ENCODE peak calls at places on chromosomes 1 and 21, in eight cellular contexts. S is ascending aorta; X is nephron progenitor cell; H is stimulated activated naive CD8-positive, alpha-beta T cell treated with anti-CD3 and anti-CD28 coated beads, Interleukin-15, amount 100 ng/mL, for 72 hours; Z is CD8-positive, alpha-beta T cell; C is IMR-90; A is ecto neural progenitor cell; N is activated T-helper 1 cell treated with anti-CD3 and anti-CD28 coated beads, Interleukin-12 subunit alpha, Interleukin-12 subunit beta, Interleukin-2, Interleukin-4 antibody, amounts not matched to agents 30 ng/mL and 10 ng/mL and 1 ng/mL, durations not matched to agents 14 hours and 24 hours and 36 hours. D is an unnamed sample.

GRCh38 chr1:9539829-9540550 is 725 bp downstream of the SLC25A33 start:
- DNase-seq in C (peak; percentile 21), N (peak; percentile 45), X (peak; percentile 64), A (peak; percentile 80), Z (peak; percentile 28), S (no peak), H (peak; percentile 72), D (no peak)

GRCh38 chr1:28971980-28972771 is 57.8 kb downstream of the EPB41 start:
- DNase-seq in A (no peak), C (peak; percentile 96), X (no peak), H (no peak), N (no peak), S (no peak), Z (no peak), D (peak; percentile 70)

GRCh38 chr1:193658711-193659110 is 472.3 kb upstream of the B3GALT2 start:
- DNase-seq in S (no peak), X (no peak), N (no peak), A (no peak), C (no peak), Z (no peak), H (no peak), D (no peak)

GRCh38 chr1:225849905-225850304 is 32.3 kb downstream of the TMEM63A start:
- DNase-seq in X (no peak), C (no peak), Z (peak; percentile 46), N (no peak), S (no peak), A (no peak), H (peak; percentile 28), D (no peak)

GRCh38 chr1:79912813-79913212 is 906.3 kb upstream of the ADGRL4 start:
- DNase-seq in Z (no peak), N (no peak), C (peak; percentile 66), H (no peak), A (no peak), S (no peak), X (no peak), D (no peak)

GRCh38 chr1:243268284-243268653 is 12.4 kb downstream of the SDCCAG8 start:
- DNase-seq in A (no peak), Z (no peak), S (no peak), X (no peak), C (peak; percentile 96), H (no peak), N (no peak), D (peak; percentile 43)

GRCh38 chr1:84606977-84607376 is 32.7 kb upstream of the CTBS start:
- DNase-seq in N (no peak), S (no peak), H (no peak), Z (no peak), C (no peak), A (no peak), X (no peak), D (no peak)

GRCh38 chr1:101548376-101548775 is 311.6 kb downstream of the S1PR1 start:
- DNase-seq in N (no peak), X (no peak), A (no peak), Z (no peak), S (no peak), C (no peak), H (no peak), D (no peak)

GRCh38 chr1:222892137-222892763 is 77.4 kb downstream of the DISP1 start:
- DNase-seq in Z (no peak), N (no peak), X (no peak), A (no peak), S (no peak), C (peak; percentile 94), H (no peak), D (peak; percentile 81)

GRCh38 chr1:191851799-191852595 is 306.3 kb upstream of the RGS18 start:
- DNase-seq in S (no peak), N (no peak), A (no peak), H (no peak), C (peak; percentile 78), X (no peak), Z (no peak), D (peak; percentile 61)

GRCh38 chr1:44707112-44707881 is 23.7 kb downstream of the RNU5D-1 start:
- DNase-seq in S (no peak), N (no peak), X (no peak), A (no peak), H (no peak), C (peak; percentile 94), Z (no peak), D (peak; percentile 81)

GRCh38 chr21:35149698-35150097 is 100.6 kb upstream of the RUNX1 start:
- DNase-seq in N (no peak), C (peak; percentile 39), S (no peak), Z (no peak), X (no peak), H (no peak), A (no peak), D (no peak)

GRCh38 chr1:33387512-33388079 is 43.3 kb downstream of the PHC2 start:
- DNase-seq in X (no peak), A (no peak), S (no peak), N (no peak), C (peak; percentile 94), H (no peak), Z (no peak), D (peak; percentile 91)

GRCh38 chr1:172723251-172723650 is 64.3 kb downstream of the FASLG start:
- DNase-seq in C (peak; percentile 31), N (no peak), S (no peak), Z (no peak), H (no peak), A (no peak), X (no peak), D (no peak)

GRCh38 chr1:32272557-32273388 is 19.1 kb upstream of the HDAC1 start:
- DNase-seq in S (no peak), H (no peak), A (no peak), C (no peak), X (no peak), Z (no peak), N (no peak), D (no peak)

GRCh38 chr1:115313173-115313572 is 24.9 kb downstream of the NGF start:
- DNase-seq in C (no peak), Z (no peak), X (no peak), A (no peak), H (no peak), N (no peak), S (no peak), D (no peak)

GRCh38 chr1:216531308-216532239 is 108.3 kb upstream of the USH2A start:
- DNase-seq in A (no peak), Z (no peak), N (no peak), X (no peak), S (no peak), C (peak; percentile 41), H (no peak), D (no peak)

GRCh38 chr1:32372149-32372756 is 9.9 kb downstream of the TSSK3 start:
- DNase-seq in X (no peak), S (no peak), Z (peak; percentile 28), H (no peak), A (no peak), C (no peak), N (peak; percentile 66), D (no peak)

GRCh38 chr1:37474051-37474696 is at the start of gene ZC3H12A:
- DNase-seq in S (peak; percentile 78), Z (peak; percentile 92), A (peak; percentile 88), N (peak; percentile 91), X (peak; percentile 91), H (peak; percentile 97), C (peak; percentile 86), D (peak; percentile 65)

GRCh38 chr21:41371698-41372030 is 9.8 kb downstream of the MX2 start:
- DNase-seq in N (no peak), S (no peak), H (no peak), C (no peak), Z (no peak), A (no peak), X (no peak), D (no peak)

GRCh38 chr1:2970311-2971145 is 50.7 kb upstream of the ACTRT2 start:
- DNase-seq in H (no peak), A (no peak), X (no peak), Z (no peak), S (no peak), C (no peak), N (no peak), D (no peak)

GRCh38 chr1:12450090-12450764 is 167.8 kb downstream of the DHRS3 start:
- DNase-seq in H (no peak), Z (no peak), N (no peak), A (no peak), S (no peak), X (no peak), C (no peak), D (no peak)

D was measured in skeletal muscle cell.